ENCODE peak calls at places on chromosomes 7 and 10, in six cellular contexts. M is caudate nucleus; W is activated CD4-positive, alpha-beta T cell treated with anti-CD3 and anti-CD28 coated beads for 4 hours; Y is KBM-7; K is CMK; P is NT2/D1. O is an unnamed sample.

GRCh38 chr7:20201380-20201779 is 15.8 kb downstream of the MACC1 start:
- DNase-seq in M (no peak), W (no peak), Y (peak), K (no peak), P (no peak), O (no peak)

GRCh38 chr10:8577681-8578080 is 523.2 kb downstream of the GATA3 start:
- DNase-seq in M (no peak), W (no peak), Y (no peak), K (no peak), P (no peak), O (no peak)

GRCh38 chr10:21528452-21529235 is 3.2 kb upstream of the SKIDA1 start:
- DNase-seq in M (no peak), W (no peak), Y (peak), K (no peak), P (no peak), O (no peak)

GRCh38 chr7:711967-712600 is 14.4 kb upstream of the DNAAF5 start:
- DNase-seq in M (no peak), W (no peak), Y (no peak), K (no peak), P (no peak), O (no peak)

GRCh38 chr7:130615583-130615982 is 53.0 kb downstream of the COPG2 start:
- DNase-seq in M (no peak), W (no peak), Y (no peak), K (no peak), P (no peak), O (no peak)

GRCh38 chr7:47039089-47039648 is 542.7 kb downstream of the TNS3 start:
- DNase-seq in M (no peak), W (no peak), Y (no peak), K (no peak), P (peak), O (no peak)

GRCh38 chr10:69253171-69253570 is 25.1 kb upstream of the HK1 start:
- DNase-seq in M (no peak), W (no peak), Y (no peak), K (no peak), P (no peak), O (no peak)

GRCh38 chr10:73773152-73773879 is 8.5 kb upstream of the CHCHD1 start:
- DNase-seq in M (no peak), W (no peak), Y (no peak), K (no peak), P (no peak), O (no peak)

GRCh38 chr10:30832727-30833624 is 198.7 kb downstream of the ZNF438 start:
- DNase-seq in M (no peak), W (no peak), Y (no peak), K (no peak), P (no peak), O (no peak)

GRCh38 chr7:126656165-126656564 is 596.6 kb downstream of the GRM8 start:
- DNase-seq in M (no peak), W (no peak), Y (no peak), K (no peak), P (peak), O (no peak)

GRCh38 chr7:147990837-147991236 is 599.7 kb upstream of the C7orf33 start:
- DNase-seq in M (no peak), W (no peak), Y (no peak), K (no peak), P (no peak), O (no peak)

GRCh38 chr10:47254611-47255010 is 45.4 kb upstream of the GDF10 start:
- DNase-seq in M (no peak), W (no peak), Y (no peak), K (no peak), P (no peak), O (no peak)

GRCh38 chr7:142172932-142173331 is 61.4 kb downstream of the MGAM2 start:
- DNase-seq in M (no peak), W (no peak), Y (no peak), K (no peak), P (no peak), O (no peak)

GRCh38 chr7:112575864-112576263 is 95.1 kb downstream of the LSMEM1 start:
- DNase-seq in M (no peak), W (no peak), Y (no peak), K (no peak), P (no peak), O (no peak)

GRCh38 chr7:106681815-106682495 is 21.0 kb upstream of the CCDC71L start:
- DNase-seq in M (no peak), W (no peak), Y (no peak), K (no peak), P (no peak), O (no peak)

GRCh38 chr7:127582361-127582760 is 3.0 kb downstream of the GCC1 start:
- DNase-seq in M (no peak), W (no peak), Y (no peak), K (no peak), P (no peak), O (no peak)

GRCh38 chr7:85972504-85973141 is 671.1 kb upstream of the GRM3 start:
- DNase-seq in M (no peak), W (no peak), Y (no peak), K (no peak), P (no peak), O (no peak)

GRCh38 chr7:20870977-20871376 is 84.3 kb upstream of the SP8 start:
- DNase-seq in M (no peak), W (no peak), Y (no peak), K (no peak), P (no peak), O (no peak)

GRCh38 chr7:5315761-5316160 is 33.0 kb downstream of the SLC29A4 start:
- DNase-seq in M (no peak), W (no peak), Y (no peak), K (no peak), P (no peak), O (no peak)

O was measured in activated T-helper 1 cell treated with anti-CD3 and anti-CD28 coated beads, Interleukin-12 subunit alpha, Interleukin-12 subunit beta, Interleukin-2, Interleukin-4 antibody, amounts not matched to agents 30 ng/mL and 10 ng/mL and 1 ng/mL, durations not matched to agents 14 hours and 24 hours and 36 hours.